ENCODE peak calls at places on chromosomes 3 and 15, in four cellular contexts. One of them, this sample, is unnamed.
A peak's percentile ranks its signal among the peaks of the same experiment; 100 is the strongest.

GRCh38 chr3:176609361-176609760 is 587.9 kb downstream of the TBL1XR1 start:
- DNase-seq in ecto neural progenitor cell: no peak
- DNase-seq in aorta: no peak
- DNase-seq in left kidney: no peak
- DNase-seq in this sample: no peak

GRCh38 chr15:78236491-78236890 is 2.1 kb upstream of the ACSBG1 start:
- DNase-seq in ecto neural progenitor cell: no peak
- DNase-seq in aorta: peak; percentile 58
- DNase-seq in left kidney: no peak
- DNase-seq in this sample: no peak

GRCh38 chr3:160564949-160565441 is 376 bp downstream of the KPNA4 start:
- DNase-seq in ecto neural progenitor cell: no peak
- DNase-seq in aorta: peak; percentile 90
- DNase-seq in left kidney: peak; percentile 87
- DNase-seq in this sample: no peak

GRCh38 chr3:169527539-169527938 is 136.0 kb downstream of the MECOM start:
- DNase-seq in ecto neural progenitor cell: no peak
- DNase-seq in aorta: no peak
- DNase-seq in left kidney: no peak
- DNase-seq in this sample: no peak

GRCh38 chr3:155024006-155024638 is 56.0 kb upstream of the MME start:
- DNase-seq in ecto neural progenitor cell: no peak
- DNase-seq in aorta: no peak
- DNase-seq in left kidney: peak; percentile 52
- DNase-seq in this sample: no peak

GRCh38 chr3:46987485-46988401 is 8.3 kb downstream of the NBEAL2 start:
- DNase-seq in ecto neural progenitor cell: no peak
- DNase-seq in aorta: peak; percentile 85
- DNase-seq in left kidney: no peak
- DNase-seq in this sample: no peak

GRCh38 chr3:120435621-120436020 is 15.2 kb downstream of the FSTL1 start:
- DNase-seq in ecto neural progenitor cell: no peak
- DNase-seq in aorta: no peak
- DNase-seq in left kidney: peak; percentile 46
- DNase-seq in this sample: no peak

GRCh38 chr3:16504242-16504641 is 9.3 kb downstream of the RFTN1 start:
- DNase-seq in ecto neural progenitor cell: no peak
- DNase-seq in aorta: no peak
- DNase-seq in left kidney: no peak
- DNase-seq in this sample: no peak

This sample was measured in T1000.